ENCODE peak calls at places on chromosomes 2 and 18, in eight cellular contexts. W is RPMI8226, Q is K562, F is activated T-cell treated with anti-CD3 and anti-CD28 coated beads for 1 hour, L is NCI-H748 treated with DMSO at 0.1 percent for 48 hours, C is anterior cingulate cortex, U is LoVo, Y is left kidney. S is an unnamed sample.

GRCh38 chr2:234795272-234795920 is 156.4 kb upstream of the SH3BP4 start:
- DNase-seq in W (no peak), Q (no peak), F (no peak), L (peak; percentile 30), C (no peak), U (no peak), Y (peak; percentile 57), S (no peak)

GRCh38 chr2:234863043-234863934 is 88.5 kb upstream of the SH3BP4 start:
- DNase-seq in W (no peak), Q (no peak), F (no peak), L (no peak), C (peak; percentile 17), U (peak; percentile 41), Y (peak; percentile 32), S (no peak)

GRCh38 chr18:24799176-24799575 is 338.7 kb downstream of the HRH4 start:
- DNase-seq in W (no peak), Q (no peak), F (no peak), L (no peak), C (no peak), U (no peak), Y (peak; percentile 54), S (no peak)

GRCh38 chr2:38959938-38960608 is 70.4 kb downstream of the ARHGEF33 start:
- DNase-seq in W (peak; percentile 90), Q (no peak), F (peak; percentile 44), L (no peak), C (peak; percentile 44), U (no peak), Y (peak; percentile 97), S (no peak)

GRCh38 chr2:86747708-86748627 is 27.9 kb downstream of the RMND5A start:
- DNase-seq in W (peak; percentile 21), Q (no peak), F (no peak), L (peak; percentile 6), C (peak; percentile 35), U (peak; percentile 67), Y (no peak), S (no peak)

GRCh38 chr18:69998523-69998987 is 50.9 kb upstream of the CD226 start:
- DNase-seq in W (no peak), Q (no peak), F (no peak), L (no peak), C (no peak), U (no peak), Y (peak; percentile 14), S (no peak)

GRCh38 chr2:172102858-172103359 is at the start of gene DLX2:
- DNase-seq in W (peak; percentile 90), Q (peak; percentile 97), F (peak; percentile 44), L (peak; percentile 97), C (peak; percentile 73), U (peak; percentile 96), Y (peak; percentile 97), S (peak; percentile 91)

GRCh38 chr18:5510109-5510846 is 33.5 kb downstream of the EPB41L3 start:
- DNase-seq in W (no peak), Q (no peak), F (no peak), L (no peak), C (no peak), U (no peak), Y (no peak), S (no peak)

GRCh38 chr2:138777996-138778395 is 2.2 kb downstream of the NXPH2 start:
- DNase-seq in W (no peak), Q (no peak), F (no peak), L (no peak), C (no peak), U (peak; percentile 15), Y (peak; percentile 71), S (no peak)

GRCh38 chr2:162106146-162106551 is 32.1 kb upstream of the DPP4 start:
- DNase-seq in W (no peak), Q (no peak), F (no peak), L (no peak), C (no peak), U (no peak), Y (no peak), S (no peak)

GRCh38 chr2:119552902-119553301 is 8.7 kb downstream of the CFAP221 start:
- DNase-seq in W (no peak), Q (no peak), F (no peak), L (no peak), C (no peak), U (no peak), Y (no peak), S (no peak)

GRCh38 chr2:3594493-3595281 is at the start of gene COLEC11:
- DNase-seq in W (no peak), Q (peak; percentile 85), F (no peak), L (no peak), C (no peak), U (no peak), Y (peak; percentile 82), S (no peak)

GRCh38 chr2:241112046-241112445 is 10.0 kb upstream of the MTERF4 start:
- DNase-seq in W (no peak), Q (no peak), F (no peak), L (no peak), C (no peak), U (no peak), Y (no peak), S (no peak)

GRCh38 chr2:85888020-85888744 is 608 bp downstream of the ST3GAL5 start:
- DNase-seq in W (peak; percentile 53), Q (no peak), F (peak; percentile 22), L (no peak), C (no peak), U (no peak), Y (peak; percentile 61), S (no peak)

GRCh38 chr18:64201781-64202180 is 52.9 kb upstream of the LINC00305 start:
- DNase-seq in W (no peak), Q (no peak), F (no peak), L (peak; percentile 19), C (no peak), U (no peak), Y (no peak), S (no peak)

GRCh38 chr18:8337216-8337615 is 272.0 kb upstream of the RAB12 start:
- DNase-seq in W (no peak), Q (no peak), F (no peak), L (no peak), C (no peak), U (no peak), Y (no peak), S (no peak)

GRCh38 chr2:61658841-61659780 is 121.0 kb upstream of the XPO1 start:
- DNase-seq in W (peak; percentile 60), Q (peak; percentile 58), F (no peak), L (no peak), C (no peak), U (peak; percentile 63), Y (peak; percentile 54), S (peak; percentile 8)

GRCh38 chr2:104768694-104769093 is 85.2 kb upstream of the POU3F3 start:
- DNase-seq in W (no peak), Q (no peak), F (no peak), L (no peak), C (no peak), U (no peak), Y (no peak), S (no peak)

GRCh38 chr2:201358684-201359083 is 1.5 kb upstream of the FLACC1 start:
- DNase-seq in W (no peak), Q (no peak), F (no peak), L (no peak), C (no peak), U (no peak), Y (no peak), S (no peak)

GRCh38 chr2:69762513-69763494 is 20.9 kb downstream of the ANXA4 start:
- DNase-seq in W (no peak), Q (no peak), F (no peak), L (no peak), C (peak; percentile 5), U (no peak), Y (no peak), S (no peak)

GRCh38 chr2:236573066-236573929 is 3.7 kb downstream of the ACKR3 start:
- DNase-seq in W (no peak), Q (no peak), F (no peak), L (no peak), C (no peak), U (no peak), Y (no peak), S (no peak)

GRCh38 chr2:74481961-74482800 is 617 bp downstream of the CCDC142 start:
- DNase-seq in W (peak; percentile 68), Q (peak; percentile 51), F (no peak), L (no peak), C (peak; percentile 84), U (no peak), Y (peak; percentile 65), S (no peak)

GRCh38 chr2:241933175-241933911 is 63.8 kb downstream of the RTP5 start:
- DNase-seq in W (peak; percentile 72), Q (no peak), F (no peak), L (no peak), C (peak; percentile 63), U (no peak), Y (peak; percentile 56), S (peak; percentile 77)